ENCODE peak calls at places on chromosomes 7 and 10, in four cellular contexts. R is stimulated activated CD4-positive, alpha-beta T cell treated with anti-CD3 and anti-CD28 coated beads, Interleukin-2, amount 100 ng/mL, for 48 hours; G is B cell; I is foreskin keratinocyte. U is an unnamed sample.

GRCh38 chr10:127855584-127855881 is 37.2 kb downstream of the CLRN3 start:
- DNase-seq in R (no peak), G (no peak), I (no peak), U (no peak)

GRCh38 chr7:64876792-64877713 is 26.0 kb upstream of the ZNF273 start:
- DNase-seq in R (peak), G (peak), I (peak), U (peak)

GRCh38 chr10:7312179-7312857 is 98.5 kb downstream of the SFMBT2 start:
- DNase-seq in R (no peak), G (no peak), I (no peak), U (no peak)

GRCh38 chr10:6469661-6470060 is 110.4 kb downstream of the PRKCQ start:
- DNase-seq in R (no peak), G (no peak), I (no peak), U (no peak)

GRCh38 chr7:21146642-21147423 is 281.1 kb upstream of the SP4 start:
- DNase-seq in R (no peak), G (no peak), I (no peak), U (no peak)

GRCh38 chr10:44673245-44673999 is 237.7 kb upstream of the TMEM72 start:
- DNase-seq in R (no peak), G (no peak), I (no peak), U (no peak)

GRCh38 chr10:31317652-31318381 is 1.2 kb upstream of the ZEB1 start:
- DNase-seq in R (peak), G (no peak), I (no peak), U (no peak)

GRCh38 chr7:128954150-128954549 is 16.4 kb downstream of the IRF5 start:
- DNase-seq in R (no peak), G (no peak), I (no peak), U (no peak)

GRCh38 chr10:21194510-21194993 is 297.4 kb upstream of the NEBL start:
- DNase-seq in R (no peak), G (no peak), I (peak), U (peak)

GRCh38 chr10:124152139-124152780 is 58.9 kb upstream of the CHST15 start:
- DNase-seq in R (no peak), G (no peak), I (peak), U (peak)

GRCh38 chr7:29457565-29457971 is 106.1 kb upstream of the PRR15 start:
- DNase-seq in R (no peak), G (no peak), I (peak), U (no peak)

GRCh38 chr7:71389976-71390375 is 258.0 kb downstream of the GALNT17 start:
- DNase-seq in R (no peak), G (no peak), I (no peak), U (no peak)

GRCh38 chr7:133081119-133081604 is 728 bp downstream of the CHCHD3 start:
- DNase-seq in R (peak), G (no peak), I (peak), U (peak)

GRCh38 chr7:25653412-25653811 is 425.1 kb upstream of the NPVF start:
- DNase-seq in R (no peak), G (no peak), I (no peak), U (no peak)

GRCh38 chr7:32164341-32164996 is 94.3 kb upstream of the PDE1C start:
- DNase-seq in R (no peak), G (no peak), I (peak), U (peak)

GRCh38 chr10:36173364-36173763 is 531.3 kb upstream of the FZD8 start:
- DNase-seq in R (no peak), G (no peak), I (no peak), U (no peak)